ENCODE peak calls at places on chromosomes 16 and 17, in seven cellular contexts. W is stimulated activated CD4-positive, alpha-beta T cell treated with anti-CD3 and anti-CD28 coated beads, Interleukin-1b, Interleukin-23, amount 100 ng/mL, for 24 hours; O is GM19239; B is activated naive CD8-positive, alpha-beta T cell treated with anti-CD3 and anti-CD28 coated beads, Interleukin-2, amount 50 U/mL, for 16 hours; L is Daoy; U is bronchial epithelial cell; F is CD4-positive, alpha-beta T cell. E is an unnamed sample.

GRCh38 chr17:7007143-7007542 is 5.3 kb upstream of the RNASEK start:
- DNase-seq in L (no peak), U (no peak), W (no peak), B (no peak), O (no peak), F (no peak), E (no peak)

GRCh38 chr17:2267354-2267753 is 36.2 kb downstream of the SMG6 start:
- DNase-seq in L (no peak), U (no peak), W (no peak), F (no peak), O (no peak), B (no peak), E (no peak)

GRCh38 chr17:74780443-74781238 is 4.5 kb upstream of the NAT9 start:
- DNase-seq in W (no peak), F (no peak), O (no peak), B (no peak), L (peak; percentile 39), U (no peak), E (peak; percentile 83)

GRCh38 chr16:4285167-4285566 is 12.3 kb upstream of the TFAP4 start:
- DNase-seq in W (no peak), B (no peak), U (no peak), O (no peak), F (no peak), L (no peak), E (no peak)

GRCh38 chr16:24135624-24136296 is 120.4 kb upstream of the CACNG3 start:
- DNase-seq in W (no peak), O (no peak), U (no peak), L (no peak), B (no peak), F (no peak), E (no peak)

GRCh38 chr16:4206680-4207079 is 35.2 kb downstream of the SRL start:
- DNase-seq in L (no peak), U (no peak), W (no peak), B (no peak), F (no peak), O (no peak), E (no peak)

GRCh38 chr17:44260296-44260695 is 7.6 kb downstream of the SLC4A1 start:
- DNase-seq in L (no peak), O (no peak), B (no peak), U (no peak), W (no peak), F (no peak), E (no peak)

GRCh38 chr17:48790607-48791127 is 26.4 kb downstream of the TTLL6 start:
- DNase-seq in U (no peak), F (no peak), B (no peak), W (no peak), L (no peak), O (no peak), E (no peak)

GRCh38 chr16:1290860-1291575 is 18.4 kb upstream of the UBE2I start:
- DNase-seq in O (no peak), B (no peak), F (no peak), W (no peak), L (no peak), U (no peak), E (no peak)

GRCh38 chr17:21772321-21772720 is 80.0 kb downstream of the KCNJ18 start:
- DNase-seq in W (no peak), O (no peak), L (no peak), F (no peak), U (no peak), B (no peak), E (no peak)

GRCh38 chr17:77317091-77317519 is 176.3 kb downstream of the SEC14L1 start:
- DNase-seq in W (no peak), F (no peak), U (no peak), O (no peak), L (no peak), B (no peak), E (peak; percentile 45)

GRCh38 chr16:84791501-84791900 is 28.3 kb upstream of the CRISPLD2 start:
- DNase-seq in W (no peak), L (no peak), B (no peak), F (no peak), O (no peak), U (no peak), E (no peak)

GRCh38 chr16:54241525-54241924 is 45.1 kb downstream of the IRX3 start:
- DNase-seq in F (no peak), U (no peak), B (no peak), L (no peak), O (no peak), W (no peak), E (no peak)

GRCh38 chr17:31787857-31788570 is 71.0 kb downstream of the COPRS start:
- DNase-seq in U (peak; percentile 98), B (no peak), W (no peak), L (peak; percentile 80), O (no peak), F (no peak), E (peak; percentile 88)

GRCh38 chr17:48472485-48473281 is 42.7 kb upstream of the SKAP1 start:
- DNase-seq in B (no peak), O (no peak), W (no peak), F (no peak), U (peak; percentile 58), L (peak; percentile 79), E (peak; percentile 92)

GRCh38 chr16:68644715-68645493 is at the start of gene CDH3:
- DNase-seq in F (peak; percentile 7), L (no peak), U (peak; percentile 83), B (no peak), W (no peak), O (no peak), E (peak; percentile 91)

GRCh38 chr16:81514041-81514559 is 69.5 kb downstream of the CMIP start:
- DNase-seq in O (no peak), L (no peak), W (no peak), U (no peak), F (no peak), B (no peak), E (no peak)

GRCh38 chr16:3183445-3184139 is 4.4 kb upstream of the OR1F1 start:
- DNase-seq in F (no peak), W (no peak), O (no peak), L (peak; percentile 56), U (no peak), B (no peak), E (peak; percentile 72)

GRCh38 chr17:31373150-31374082 is 18.1 kb upstream of the RAB11FIP4 start:
- DNase-seq in W (no peak), L (no peak), U (peak; percentile 52), O (no peak), B (no peak), F (no peak), E (no peak)

GRCh38 chr17:17831208-17832039 is 5.4 kb downstream of the SREBF1 start:
- DNase-seq in F (no peak), O (no peak), L (no peak), U (no peak), B (no peak), W (no peak), E (no peak)

GRCh38 chr17:12789075-12789975 is at the start of gene ARHGAP44:
- DNase-seq in O (peak; percentile 53), L (peak; percentile 83), U (peak; percentile 37), B (no peak), W (no peak), F (no peak), E (peak; percentile 94)

GRCh38 chr17:11736613-11737289 is 138.5 kb downstream of the DNAH9 start:
- DNase-seq in B (no peak), L (peak; percentile 19), W (no peak), F (no peak), U (no peak), O (no peak), E (no peak)

GRCh38 chr17:81162491-81162890 is 2.8 kb upstream of the PVALEF start:
- DNase-seq in L (no peak), B (no peak), F (no peak), U (no peak), W (no peak), O (no peak), E (no peak)

GRCh38 chr17:31448467-31449077 is 57.1 kb downstream of the RAB11FIP4 start:
- DNase-seq in U (no peak), B (no peak), F (no peak), L (no peak), O (no peak), W (no peak), E (peak; percentile 80)

GRCh38 chr16:72891291-72892227 is 156.4 kb downstream of the ZFHX3 start:
- DNase-seq in B (no peak), U (no peak), F (no peak), W (no peak), O (no peak), L (no peak), E (no peak)

GRCh38 chr16:58455750-58456149 is 44.2 kb upstream of the NDRG4 start:
- DNase-seq in B (no peak), W (no peak), F (no peak), L (no peak), O (no peak), U (no peak), E (no peak)

GRCh38 chr17:27456681-27457404 is 595 bp downstream of the KSR1 start:
- DNase-seq in B (no peak), U (no peak), F (no peak), W (no peak), O (no peak), L (no peak), E (peak; percentile 76)

GRCh38 chr17:50056217-50056960 is 479 bp downstream of the ITGA3 start:
- DNase-seq in U (no peak), B (no peak), W (no peak), F (peak; percentile 52), L (peak; percentile 71), O (peak; percentile 69), E (peak; percentile 96)

GRCh38 chr17:60902399-60902798 is 224.7 kb downstream of the BCAS3 start:
- DNase-seq in W (no peak), O (no peak), B (no peak), F (no peak), U (no peak), L (no peak), E (no peak)

GRCh38 chr17:33560165-33560564 is 267.1 kb upstream of the ASIC2 start:
- DNase-seq in W (no peak), F (no peak), U (peak; percentile 9), L (peak; percentile 79), B (no peak), O (no peak), E (no peak)

GRCh38 chr17:49434821-49435581 is 20.3 kb upstream of the PHB1 start:
- DNase-seq in U (peak; percentile 46), B (no peak), L (peak; percentile 49), W (peak; percentile 23), F (peak; percentile 14), O (peak; percentile 62), E (peak; percentile 89)

GRCh38 chr16:81623365-81624102 is 155.6 kb upstream of the PLCG2 start:
- DNase-seq in U (peak; percentile 62), O (peak; percentile 49), B (peak; percentile 29), F (peak; percentile 61), L (peak; percentile 41), W (no peak), E (no peak)

E was measured in islet precursor cell.